ENCODE peak calls at places on chromosome 22, in six cellular contexts. I is Kasumi-1; C is stimulated activated CD8-positive, alpha-beta memory T cell treated with anti-CD3 and anti-CD28 coated beads, Interleukin-15, amount 100 ng/mL, for 24 hours; Q is AG04449; V is hippocampal formation; E is GM13977. T is an unnamed sample.

GRCh38 chr22:48319321-48320047 is 1508.2 kb downstream of the BRD1 start:
- DNase-seq in I (no peak), V (no peak), Q (no peak), C (no peak), E (no peak), T (no peak)

GRCh38 chr22:22706253-22706940 is 62.0 kb downstream of the GGTLC2 start:
- DNase-seq in E (no peak), I (no peak), V (no peak), C (no peak), Q (no peak), T (no peak)

GRCh38 chr22:44305888-44306287 is 6.9 kb downstream of the SHISAL1 start:
- DNase-seq in V (no peak), I (no peak), E (no peak), Q (no peak), C (no peak), T (no peak)

GRCh38 chr22:37623075-37624016 is 14.7 kb downstream of the GGA1 start:
- DNase-seq in Q (no peak), V (peak), E (peak), C (peak), I (peak), T (peak)

GRCh38 chr22:49164773-49165320 is 662.8 kb downstream of the BRD1 start:
- DNase-seq in V (no peak), C (no peak), I (no peak), Q (no peak), E (no peak), T (no peak)

GRCh38 chr22:45072322-45072903 is 62.6 kb upstream of the PHF21B start:
- DNase-seq in C (no peak), Q (no peak), I (no peak), V (no peak), E (no peak), T (no peak)

GRCh38 chr22:24482998-24483397 is 12.1 kb upstream of the UPB1 start:
- DNase-seq in V (no peak), I (no peak), Q (no peak), E (no peak), C (no peak), T (no peak)

GRCh38 chr22:49362393-49362792 is 465.3 kb downstream of the BRD1 start:
- DNase-seq in I (no peak), Q (no peak), V (no peak), C (no peak), E (no peak), T (no peak)

GRCh38 chr22:43837666-43838065 is 24.6 kb downstream of the SULT4A1 start:
- DNase-seq in V (no peak), I (no peak), C (no peak), Q (no peak), E (no peak), T (no peak)

GRCh38 chr22:39543095-39543494 is 10.5 kb upstream of the RPS19BP1 start:
- DNase-seq in I (peak), Q (no peak), C (no peak), E (no peak), V (no peak), T (peak)